ENCODE peak calls at places on chromosome 3, in eight cellular contexts. O is T-helper 1 cell; B is stimulated activated naive CD8-positive, alpha-beta T cell treated with anti-CD3 and anti-CD28 coated beads, Interleukin-15, Interleukin-2, amounts not matched to agents 100 U/mL and 50 U/mL, for 24 hours; G is PC-3; J is GM04504; R is HFF-Myc; V is globus pallidus; F is caudate nucleus. Q is an unnamed sample.

GRCh38 chr3:188169826-188170455 is 16.0 kb downstream of the LPP start:
- DNase-seq in V (peak), G (no peak), R (no peak), F (no peak), B (no peak), O (no peak), J (no peak), Q (no peak)

GRCh38 chr3:192819001-192819569 is 91.7 kb upstream of the FGF12 start:
- DNase-seq in J (peak), V (no peak), F (no peak), B (peak), G (peak), R (peak), O (no peak), Q (no peak)

GRCh38 chr3:127729556-127730056 is 56.9 kb downstream of the ABTB1 start:
- DNase-seq in B (no peak), R (no peak), O (no peak), J (no peak), G (no peak), V (peak), F (no peak), Q (no peak)

GRCh38 chr3:102714567-102714966 is 279.8 kb downstream of the ZPLD1 start:
- DNase-seq in J (no peak), V (no peak), F (no peak), B (no peak), R (no peak), G (no peak), O (no peak), Q (no peak)

GRCh38 chr3:107992976-107993684 is 97.7 kb downstream of the CD47 start:
- DNase-seq in B (no peak), J (no peak), V (no peak), F (no peak), O (no peak), G (peak), R (no peak), Q (no peak)

GRCh38 chr3:175224051-175224450 is 364.9 kb downstream of the NAALADL2 start:
- DNase-seq in B (no peak), V (no peak), O (no peak), R (no peak), F (no peak), J (no peak), G (no peak), Q (no peak)

GRCh38 chr3:46325645-46326300 is 28.1 kb upstream of the CCR2 start:
- DNase-seq in G (no peak), O (no peak), R (no peak), V (no peak), F (no peak), J (no peak), B (no peak), Q (no peak)

GRCh38 chr3:182796310-182796709 is 3.0 kb downstream of the ATP11B start:
- DNase-seq in F (no peak), R (no peak), B (no peak), V (no peak), G (no peak), J (no peak), O (no peak), Q (no peak)

GRCh38 chr3:164940737-164941136 is 137.6 kb downstream of the SI start:
- DNase-seq in F (no peak), R (no peak), V (no peak), J (no peak), O (no peak), B (no peak), G (peak), Q (no peak)

GRCh38 chr3:63450023-63450422 is 171.9 kb downstream of the SYNPR start:
- DNase-seq in R (no peak), B (no peak), F (no peak), G (no peak), J (no peak), O (no peak), V (no peak), Q (no peak)

GRCh38 chr3:42476225-42477160 is 25.9 kb upstream of the VIPR1 start:
- DNase-seq in F (no peak), G (peak), O (no peak), R (no peak), J (no peak), V (no peak), B (no peak), Q (no peak)

GRCh38 chr3:76487446-76487845 is 552.5 kb upstream of the ROBO2 start:
- DNase-seq in V (no peak), F (no peak), G (peak), J (no peak), O (no peak), R (no peak), B (no peak), Q (no peak)

GRCh38 chr3:70352215-70352614 is 39.8 kb upstream of the MDFIC2 start:
- DNase-seq in J (no peak), R (no peak), B (no peak), O (no peak), F (no peak), V (no peak), G (no peak), Q (no peak)